ENCODE peak calls at places on chromosomes 16 and 17, in four cellular contexts. One of them, this sample, is unnamed.

GRCh38 chr17:7107012-7107754 is 7.4 kb downstream of the ASGR2 start:
- DNase-seq in bronchial epithelial cell: no peak
- DNase-seq in A549: no peak
- DNase-seq in endodermal cell: no peak
- DNase-seq in this sample: peak; percentile 58

GRCh38 chr16:75593825-75594820 is 27.9 kb downstream of the GABARAPL2 start:
- DNase-seq in A549: peak; percentile 48
- DNase-seq in endodermal cell: peak; percentile 79
- DNase-seq in bronchial epithelial cell: peak; percentile 89
- DNase-seq in this sample: no peak

GRCh38 chr16:69563605-69564580 is 1.9 kb upstream of the NFAT5 start:
- DNase-seq in bronchial epithelial cell: peak; percentile 84
- DNase-seq in endodermal cell: peak; percentile 72
- DNase-seq in A549: peak; percentile 46
- DNase-seq in this sample: no peak

GRCh38 chr16:19691161-19691850 is 26.7 kb downstream of the KNOP1 start:
- DNase-seq in bronchial epithelial cell: no peak
- DNase-seq in A549: no peak
- DNase-seq in endodermal cell: no peak
- DNase-seq in this sample: no peak

GRCh38 chr16:73565263-73565662 is 517.3 kb upstream of the ZFHX3 start:
- DNase-seq in endodermal cell: no peak
- DNase-seq in bronchial epithelial cell: peak; percentile 13
- DNase-seq in A549: peak; percentile 19
- DNase-seq in this sample: no peak

GRCh38 chr17:731943-732787 is at the start of gene TLCD3A:
- DNase-seq in A549: peak; percentile 61
- DNase-seq in bronchial epithelial cell: peak; percentile 31
- DNase-seq in endodermal cell: peak; percentile 89
- DNase-seq in this sample: peak; percentile 78

GRCh38 chr16:4892356-4893102 is 44.4 kb downstream of the PPL start:
- DNase-seq in bronchial epithelial cell: no peak
- DNase-seq in endodermal cell: no peak
- DNase-seq in A549: no peak
- DNase-seq in this sample: peak; percentile 38

GRCh38 chr17:82675476-82676245 is 22.8 kb downstream of the RAB40B start:
- DNase-seq in endodermal cell: no peak
- DNase-seq in bronchial epithelial cell: no peak
- DNase-seq in A549: no peak
- DNase-seq in this sample: no peak

GRCh38 chr16:20853981-20854620 is 46.1 kb downstream of the DCUN1D3 start:
- DNase-seq in bronchial epithelial cell: peak; percentile 42
- DNase-seq in A549: no peak
- DNase-seq in endodermal cell: no peak
- DNase-seq in this sample: no peak

GRCh38 chr17:79836952-79837887 is 2.0 kb downstream of the CBX4 start:
- DNase-seq in bronchial epithelial cell: peak; percentile 79
- DNase-seq in A549: peak; percentile 94
- DNase-seq in endodermal cell: peak; percentile 92
- DNase-seq in this sample: no peak

GRCh38 chr17:53472586-53472985 is 350.1 kb upstream of the KIF2B start:
- DNase-seq in endodermal cell: no peak
- DNase-seq in A549: no peak
- DNase-seq in bronchial epithelial cell: peak; percentile 22
- DNase-seq in this sample: no peak

GRCh38 chr17:68260051-68260762 is 12.4 kb downstream of the AMZ2 start:
- DNase-seq in A549: no peak
- DNase-seq in bronchial epithelial cell: no peak
- DNase-seq in endodermal cell: no peak
- DNase-seq in this sample: no peak

GRCh38 chr17:55117063-55117611 is 147.6 kb upstream of the HLF start:
- DNase-seq in bronchial epithelial cell: peak; percentile 13
- DNase-seq in A549: no peak
- DNase-seq in endodermal cell: no peak
- DNase-seq in this sample: no peak

GRCh38 chr16:67271446-67271845 is 7.9 kb upstream of the PLEKHG4 start:
- DNase-seq in endodermal cell: no peak
- DNase-seq in A549: no peak
- DNase-seq in bronchial epithelial cell: no peak
- DNase-seq in this sample: no peak

GRCh38 chr16:76787394-76787793 is 403.6 kb upstream of the MON1B start:
- DNase-seq in A549: no peak
- DNase-seq in bronchial epithelial cell: peak; percentile 41
- DNase-seq in endodermal cell: no peak
- DNase-seq in this sample: no peak

GRCh38 chr17:50925296-50925891 is 59.2 kb upstream of the TOB1 start:
- DNase-seq in A549: no peak
- DNase-seq in bronchial epithelial cell: peak; percentile 57
- DNase-seq in endodermal cell: peak; percentile 85
- DNase-seq in this sample: no peak

GRCh38 chr17:512926-513325 is 160.3 kb upstream of the RPH3AL start:
- DNase-seq in endodermal cell: no peak
- DNase-seq in bronchial epithelial cell: peak; percentile 17
- DNase-seq in A549: no peak
- DNase-seq in this sample: no peak

GRCh38 chr16:84482001-84482891 is 22.2 kb downstream of the MEAK7 start:
- DNase-seq in endodermal cell: no peak
- DNase-seq in bronchial epithelial cell: peak; percentile 58
- DNase-seq in A549: no peak
- DNase-seq in this sample: no peak

GRCh38 chr17:30433514-30433913 is 43.7 kb upstream of the GOSR1 start:
- DNase-seq in bronchial epithelial cell: peak; percentile 97
- DNase-seq in endodermal cell: no peak
- DNase-seq in A549: peak; percentile 68
- DNase-seq in this sample: no peak

GRCh38 chr16:57468346-57468745 is 5.9 kb downstream of the POLR2C start:
- DNase-seq in bronchial epithelial cell: no peak
- DNase-seq in endodermal cell: no peak
- DNase-seq in A549: no peak
- DNase-seq in this sample: no peak

GRCh38 chr16:50478773-50479149 is 69.4 kb upstream of the NKD1 start:
- DNase-seq in bronchial epithelial cell: no peak
- DNase-seq in A549: no peak
- DNase-seq in endodermal cell: no peak
- DNase-seq in this sample: no peak

GRCh38 chr17:17922198-17922901 is 49.9 kb downstream of the TOM1L2 start:
- DNase-seq in A549: no peak
- DNase-seq in endodermal cell: peak; percentile 81
- DNase-seq in bronchial epithelial cell: no peak
- DNase-seq in this sample: no peak
- TF ChIP-seq CTCF in A549: no peak
- TF ChIP-seq CTCF in endodermal cell: no peak
- TF ChIP-seq CTCF in bronchial epithelial cell: no peak
- TF ChIP-seq CTCF in this sample: no peak

GRCh38 chr17:44005865-44006580 is 1.6 kb downstream of the NAGS start:
- DNase-seq in endodermal cell: peak; percentile 95
- DNase-seq in bronchial epithelial cell: peak; percentile 54
- DNase-seq in A549: peak; percentile 32
- DNase-seq in this sample: peak; percentile 60
- TF ChIP-seq CTCF in endodermal cell: peak; percentile 67
- TF ChIP-seq CTCF in bronchial epithelial cell: peak; percentile 59
- TF ChIP-seq CTCF in A549: no peak
- TF ChIP-seq CTCF in this sample: no peak

DNA sequence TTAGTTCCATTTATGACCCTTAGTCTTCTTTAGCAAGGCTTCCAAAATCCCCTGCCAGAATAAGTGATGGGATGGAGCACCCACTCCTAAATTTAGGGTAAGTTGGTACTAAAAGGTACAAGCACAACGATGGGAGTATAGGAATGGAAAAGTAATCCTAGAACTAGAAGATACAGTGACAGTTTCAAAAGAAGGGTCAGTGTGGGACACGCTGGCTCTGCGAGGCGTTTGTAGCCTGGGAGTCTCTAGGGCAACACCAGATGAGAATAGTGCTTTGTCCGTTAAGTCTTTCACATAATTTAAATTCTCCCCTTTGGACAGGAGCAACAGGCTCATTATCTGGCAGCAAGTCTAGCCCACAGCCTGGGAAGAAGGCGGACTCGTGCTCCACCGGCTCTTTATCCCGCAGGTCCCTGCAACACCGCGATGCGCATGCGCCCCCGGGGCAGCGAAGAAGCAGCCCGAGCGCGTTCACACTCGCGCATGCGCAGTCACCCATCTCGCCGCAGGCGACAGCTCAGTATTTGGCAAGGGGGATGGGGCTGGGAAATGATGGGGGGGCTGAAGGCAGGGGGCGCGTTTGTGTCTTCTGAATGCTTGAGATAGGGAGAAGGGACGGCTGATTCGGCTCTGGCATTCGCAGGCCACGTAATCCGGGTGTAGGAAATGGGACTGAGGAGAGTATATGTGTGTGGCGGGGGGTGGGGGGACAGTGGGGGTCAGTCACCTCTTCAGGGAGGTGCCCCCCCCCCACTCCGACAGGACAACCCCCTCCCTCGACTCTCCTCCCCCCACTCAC is 564 bp downstream of the SPOP start:
- DNase-seq in A549: peak; percentile 94
- DNase-seq in bronchial epithelial cell: peak; percentile 76
- DNase-seq in endodermal cell: peak; percentile 99
- DNase-seq in this sample: peak; percentile 99
- TF ChIP-seq CTCF in A549: no peak
- TF ChIP-seq CTCF in bronchial epithelial cell: no peak
- TF ChIP-seq CTCF in endodermal cell: peak; percentile 14
- TF ChIP-seq CTCF in this sample: no peak

DNA sequence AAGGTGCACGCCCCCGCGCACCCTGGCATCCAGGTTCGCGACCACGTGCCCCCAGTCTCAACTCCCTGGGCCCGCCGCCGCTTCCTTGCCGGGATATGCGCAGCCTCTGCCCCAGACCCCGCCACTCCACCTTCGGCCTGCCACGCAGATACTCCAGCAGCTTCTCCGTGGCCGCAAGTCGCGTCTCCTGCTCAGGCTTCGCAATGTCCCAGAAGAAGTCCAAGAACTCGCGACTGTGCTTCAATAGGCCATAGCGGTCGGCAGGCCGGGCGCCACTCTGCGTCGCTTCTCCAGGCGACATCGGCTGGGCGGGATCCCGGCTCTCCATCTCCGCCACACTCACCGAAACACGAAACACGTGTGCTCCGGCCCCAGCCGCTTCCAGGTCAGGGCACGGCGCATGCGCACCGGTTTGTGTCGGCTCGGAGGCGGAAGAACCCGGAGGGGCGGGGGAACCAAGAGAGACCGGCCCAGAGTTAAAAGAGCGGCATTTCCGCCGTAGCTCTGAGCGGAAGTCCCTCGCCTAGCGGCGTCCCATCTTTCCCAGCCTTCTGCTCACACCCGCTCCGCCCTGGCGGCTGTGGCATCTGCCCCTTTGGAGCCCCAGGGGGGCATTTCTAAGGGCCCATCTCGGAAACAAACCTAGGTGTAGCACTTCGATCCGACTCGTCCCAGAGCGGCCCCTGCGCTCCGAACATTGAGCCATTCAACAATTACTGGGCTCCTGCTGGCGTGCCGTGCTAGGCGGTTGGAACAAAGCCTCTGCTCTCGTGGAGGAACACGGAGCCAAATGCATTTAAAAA is at the start of gene MYBBP1A:
- DNase-seq in bronchial epithelial cell: peak; percentile 86
- DNase-seq in A549: peak; percentile 97
- DNase-seq in endodermal cell: peak; percentile 99
- DNase-seq in this sample: peak; percentile 98
- TF ChIP-seq CTCF in bronchial epithelial cell: no peak
- TF ChIP-seq CTCF in A549: no peak
- TF ChIP-seq CTCF in endodermal cell: peak; percentile 64
- TF ChIP-seq CTCF in this sample: no peak

This sample was measured in glutamatergic neuron.